ENCODE peak calls at places on chromosomes 7 and 10, in seven cellular contexts. E, V, U, T, N, F and R are unnamed samples.

GRCh38 chr7:155143381-155143780 is 73.3 kb downstream of the HTR5A start:
- DNase-seq in N (no peak), U (no peak), V (no peak), E (no peak), T (no peak), F (no peak), R (no peak)

GRCh38 chr10:37856881-37857286 is 526 bp downstream of the ZNF248 start:
- DNase-seq in N (peak), V (peak), T (no peak), F (no peak), U (no peak), E (peak), R (peak)

GRCh38 chr7:95501261-95501816 is 15.6 kb downstream of the ASB4 start:
- DNase-seq in E (no peak), V (peak), N (no peak), U (no peak), T (no peak), F (no peak), R (no peak)

GRCh38 chr7:128381161-128381821 is 19.8 kb upstream of the PRRT4 start:
- DNase-seq in V (peak), U (peak), F (no peak), E (peak), N (peak), T (no peak), R (no peak)

GRCh38 chr7:139603896-139604295 is 80.4 kb downstream of the CLEC2L start:
- DNase-seq in E (no peak), N (no peak), T (no peak), U (no peak), F (no peak), V (no peak), R (no peak)

GRCh38 chr10:98396096-98397053 is 18.6 kb downstream of the PYROXD2 start:
- DNase-seq in U (no peak), F (no peak), T (no peak), V (no peak), E (no peak), N (no peak), R (no peak)

GRCh38 chr10:128095753-128096469 is 30.3 kb downstream of the MKI67 start:
- DNase-seq in V (peak), T (no peak), U (no peak), E (no peak), N (no peak), F (no peak), R (no peak)

GRCh38 chr10:44974082-44974627 is 4.5 kb downstream of the DEPP1 start:
- DNase-seq in T (no peak), V (no peak), F (no peak), N (peak), E (no peak), U (no peak), R (peak)

GRCh38 chr7:103805376-103805775 is 184.1 kb downstream of the RELN start:
- DNase-seq in N (no peak), E (no peak), V (no peak), T (no peak), F (no peak), U (no peak), R (no peak)

GRCh38 chr7:8325067-8325466 is 63.1 kb upstream of the ICA1 start:
- DNase-seq in V (no peak), U (no peak), E (no peak), N (no peak), T (no peak), F (no peak), R (no peak)

GRCh38 chr7:141053626-141054025 is 20.2 kb upstream of the TMEM178B start:
- DNase-seq in V (no peak), E (no peak), U (no peak), N (peak), T (no peak), F (no peak), R (no peak)

GRCh38 chr7:55365103-55365679 is at the start of gene LANCL2:
- DNase-seq in T (no peak), N (peak), F (peak), U (peak), V (no peak), E (peak), R (no peak)

GRCh38 chr7:79258826-79259225 is 194.6 kb downstream of the MAGI2 start:
- DNase-seq in V (no peak), U (no peak), T (no peak), N (no peak), E (no peak), F (no peak), R (no peak)

GRCh38 chr7:64947252-64948000 is 43.4 kb downstream of the ZNF117 start:
- DNase-seq in U (peak), E (no peak), F (no peak), T (no peak), N (no peak), V (no peak), R (no peak)

GRCh38 chr10:62692085-62692484 is 112.4 kb upstream of the ADO start:
- DNase-seq in F (no peak), N (no peak), T (no peak), E (no peak), U (no peak), V (no peak), R (no peak)

GRCh38 chr10:125721035-125721434 is 1.5 kb downstream of the EDRF1 start:
- DNase-seq in N (no peak), T (no peak), V (no peak), F (no peak), U (no peak), E (no peak), R (no peak)

GRCh38 chr10:116704926-116705325 is 37.4 kb downstream of the HSPA12A start:
- DNase-seq in F (no peak), V (no peak), U (no peak), T (no peak), N (no peak), E (no peak), R (no peak)

GRCh38 chr10:62527019-62527827 is 153.1 kb downstream of the ZNF365 start:
- DNase-seq in T (no peak), U (no peak), V (peak), E (no peak), N (no peak), F (no peak), R (no peak)

GRCh38 chr7:80134536-80135305 is at the start of gene GNAI1:
- DNase-seq in E (peak), F (peak), T (peak), U (peak), V (no peak), N (peak), R (peak)

GRCh38 chr7:50812847-50813475 is 30.3 kb upstream of the GRB10 start:
- DNase-seq in U (peak), E (peak), N (peak), T (peak), F (peak), V (no peak), R (peak)

GRCh38 chr7:149216402-149216801 is 21.1 kb downstream of the ZNF282 start:
- DNase-seq in U (no peak), N (no peak), F (no peak), E (no peak), V (no peak), T (no peak), R (no peak)

GRCh38 chr10:110737886-110738634 is 93.9 kb downstream of the RBM20 start:
- DNase-seq in T (no peak), E (no peak), N (no peak), F (no peak), V (no peak), U (no peak), R (no peak)

GRCh38 chr7:6232534-6232933 is 39.9 kb downstream of the CYTH3 start:
- DNase-seq in T (peak), N (peak), E (peak), F (no peak), V (no peak), U (peak), R (peak)

GRCh38 chr7:75989084-75989725 is 5.2 kb downstream of the TMEM120A start:
- DNase-seq in U (peak), V (no peak), N (peak), E (peak), F (no peak), T (peak), R (no peak)

GRCh38 chr7:136566491-136566890 is 302.0 kb upstream of the CHRM2 start:
- DNase-seq in F (no peak), T (no peak), E (no peak), V (peak), N (no peak), U (no peak), R (no peak)

DNA sequence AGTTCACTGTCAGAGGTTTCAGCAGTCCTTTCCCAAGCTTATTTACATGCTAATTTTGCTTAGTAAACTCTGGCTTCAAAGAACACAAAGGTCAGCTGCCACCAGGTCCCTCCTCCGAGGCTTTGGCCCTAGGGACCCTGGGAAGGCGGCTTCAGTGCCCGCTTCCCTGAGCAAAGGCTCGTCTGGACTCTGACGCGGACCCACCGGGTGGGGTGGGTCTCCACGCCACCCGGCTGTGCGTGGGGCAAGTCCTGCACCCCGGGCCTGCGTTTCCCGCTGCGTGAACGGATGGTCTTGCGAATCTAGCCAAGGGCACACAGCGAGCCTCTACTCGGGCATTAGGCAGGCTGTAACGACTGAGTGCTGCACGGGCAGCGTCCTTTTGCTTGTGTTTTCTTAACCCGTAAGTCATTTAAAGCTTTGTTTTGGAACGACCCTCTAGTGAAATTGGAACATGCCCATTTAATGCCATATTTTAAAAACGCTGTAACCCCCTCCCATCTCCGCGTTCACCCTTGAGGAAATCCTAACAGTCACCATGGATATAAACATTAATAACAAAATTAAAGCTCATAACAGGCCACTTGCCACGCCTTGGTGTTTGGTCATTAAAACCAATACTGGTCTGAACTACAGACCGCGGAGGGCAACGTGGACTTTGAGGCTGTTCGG is 830 bp downstream of the BNIP3 start:
- DNase-seq in V (no peak), N (peak), U (no peak), F (no peak), T (no peak), E (no peak), R (no peak)
- TF ChIP-seq CTCF in V (no peak), N (no peak), U (no peak), F (no peak), T (no peak), E (no peak), R (no peak)

GRCh38 chr7:106063039-106063438 is 49.1 kb downstream of the SYPL1 start:
- DNase-seq in V (no peak), U (no peak), N (no peak), E (peak), F (no peak), T (no peak), R (peak)

GRCh38 chr7:106064329-106064728 is 47.8 kb downstream of the SYPL1 start:
- DNase-seq in F (no peak), T (no peak), U (no peak), N (no peak), E (peak), V (no peak), R (peak)

GRCh38 chr7:106065560-106066500 is 46.3 kb downstream of the SYPL1 start:
- DNase-seq in V (no peak), N (no peak), U (no peak), F (no peak), E (peak), T (no peak), R (peak)

GRCh38 chr7:106063692-106064091 is 48.4 kb downstream of the SYPL1 start:
- DNase-seq in T (no peak), N (no peak), E (peak), F (no peak), V (no peak), U (no peak), R (no peak)

DNA sequence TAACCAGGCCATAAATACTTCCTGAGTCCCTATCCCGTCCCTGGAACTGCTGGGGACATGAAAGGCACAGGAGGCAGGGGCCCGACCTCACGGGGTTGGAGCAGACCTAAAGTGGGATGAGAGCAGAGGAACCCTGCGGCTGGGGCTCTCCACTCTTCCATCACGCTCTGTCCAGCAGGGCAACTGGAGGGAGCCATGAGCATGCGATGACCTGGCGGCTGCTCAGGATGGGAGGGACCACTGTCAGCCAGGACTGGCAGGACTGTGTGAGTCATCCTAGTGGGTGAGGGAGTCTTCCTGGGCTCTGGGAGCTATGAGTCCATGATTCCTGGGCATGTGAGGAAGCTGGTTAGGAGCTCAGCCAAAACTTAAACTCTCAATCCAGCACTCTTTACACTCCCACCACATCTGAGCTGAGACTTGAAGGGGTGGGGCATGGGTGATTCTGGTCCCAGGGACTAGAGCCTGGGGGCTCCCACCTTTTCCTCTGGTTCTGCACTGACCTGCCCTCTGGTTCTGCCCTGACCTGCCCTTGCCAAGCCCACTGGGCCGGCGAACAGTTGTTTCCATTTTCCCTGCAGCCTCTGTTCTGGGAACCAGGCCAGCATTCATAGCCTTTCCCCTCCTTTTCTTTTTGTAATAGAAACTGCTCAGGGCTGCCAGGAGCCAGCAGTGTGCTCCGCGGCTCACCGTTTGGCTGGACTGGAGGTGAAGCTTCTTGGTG is 47.1 kb downstream of the SYPL1 start:
- DNase-seq in U (peak), F (peak), T (peak), N (peak), E (peak), V (no peak), R (peak)
- TF ChIP-seq CTCF in U (no peak), F (no peak), T (no peak), N (no peak), E (no peak), V (no peak), R (no peak)

GRCh38 chr10:119538632-119539358 is 3.7 kb downstream of the RGS10 start:
- DNase-seq in U (no peak), F (no peak), N (peak), E (no peak), V (peak), T (no peak), R (peak)
- TF ChIP-seq CTCF in U (no peak), F (no peak), N (no peak), E (no peak), V (peak), T (no peak), R (no peak)

GRCh38 chr10:96718304-96718990 is 1.9 kb downstream of the PIK3AP1 start:
- DNase-seq in E (no peak), N (no peak), V (peak), F (no peak), U (no peak), T (no peak), R (peak)

GRCh38 chr10:96719850-96720421 is 378 bp downstream of the PIK3AP1 start:
- DNase-seq in E (peak), F (peak), T (peak), V (no peak), N (peak), U (peak), R (peak)

GRCh38 chr10:96721207-96721572 is 876 bp upstream of the PIK3AP1 start:
- DNase-seq in F (no peak), V (no peak), E (no peak), T (no peak), U (no peak), N (no peak), R (no peak)

GRCh38 chr10:96720422-96721206 is at the start of gene PIK3AP1:
- DNase-seq in E (peak), V (peak), U (peak), N (peak), T (peak), F (peak), R (peak)

GRCh38 chr10:96719205-96719604 is 1.1 kb downstream of the PIK3AP1 start:
- DNase-seq in E (no peak), F (no peak), U (no peak), T (no peak), N (no peak), V (no peak), R (no peak)
- TF ChIP-seq CTCF in E (no peak), F (no peak), U (no peak), T (no peak), N (no peak), V (no peak), R (no peak)

GRCh38 chr7:44196450-44196872 is 4.3 kb upstream of the YKT6 start:
- DNase-seq in F (peak), V (peak), U (no peak), T (no peak), E (peak), N (peak), R (no peak)
- TF ChIP-seq CTCF in F (peak), V (peak), U (peak), T (peak), E (peak), N (peak), R (peak)

GRCh38 chr7:37206192-37206591 is 242.5 kb downstream of the ELMO1 start:
- DNase-seq in T (no peak), F (no peak), V (no peak), N (no peak), U (no peak), E (no peak), R (no peak)

GRCh38 chr7:37205451-37205850 is 243.2 kb downstream of the ELMO1 start:
- DNase-seq in V (no peak), T (no peak), U (no peak), N (no peak), E (no peak), F (no peak), R (no peak)

GRCh38 chr7:37211097-37211496 is 237.6 kb downstream of the ELMO1 start:
- DNase-seq in E (peak), V (no peak), T (no peak), F (no peak), N (no peak), U (no peak), R (no peak)

GRCh38 chr7:37212051-37212450 is 236.6 kb downstream of the ELMO1 start:
- DNase-seq in E (no peak), T (no peak), F (no peak), U (no peak), V (no peak), N (no peak), R (no peak)

DNA sequence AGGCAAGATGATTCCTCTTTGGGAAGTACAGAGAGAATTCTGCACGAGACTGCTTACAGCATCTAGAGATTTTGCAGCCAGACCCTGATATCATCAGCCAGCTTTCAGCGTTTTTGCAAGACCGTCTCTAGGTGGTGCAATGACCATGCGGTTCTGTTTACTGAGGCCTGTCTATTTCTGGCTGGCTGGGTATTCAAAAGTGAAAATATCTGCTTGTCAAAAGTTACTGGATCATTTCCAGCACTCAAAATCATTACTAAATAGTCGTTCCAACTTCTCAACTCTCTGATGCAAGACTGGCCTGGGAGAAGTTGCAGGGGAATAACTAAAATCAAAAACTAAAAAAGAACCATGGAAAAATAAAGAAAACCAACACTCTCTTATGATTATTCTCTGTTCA is 240.1 kb downstream of the ELMO1 start:
- DNase-seq in F (peak), E (peak), V (peak), N (no peak), T (no peak), U (no peak), R (no peak)
- TF ChIP-seq CTCF in F (peak), E (no peak), V (peak), N (peak), T (peak), U (peak), R (no peak)

GRCh38 chr10:117860823-117861222 is 185.9 kb downstream of the RAB11FIP2 start:
- DNase-seq in T (no peak), N (no peak), F (peak), V (no peak), E (no peak), U (no peak), R (no peak)
- TF ChIP-seq CTCF in T (no peak), N (peak), F (peak), V (peak), E (no peak), U (no peak), R (no peak)

GRCh38 chr10:52952391-52953079 is 180.0 kb upstream of the MBL2 start:
- DNase-seq in U (no peak), F (no peak), N (no peak), V (no peak), E (no peak), T (no peak), R (no peak)

GRCh38 chr10:52949899-52950298 is 177.3 kb upstream of the MBL2 start:
- DNase-seq in E (no peak), U (no peak), V (no peak), F (no peak), N (no peak), T (no peak), R (no peak)

GRCh38 chr10:52954407-52954806 is 181.8 kb upstream of the MBL2 start:
- DNase-seq in V (no peak), T (no peak), U (no peak), E (no peak), N (no peak), F (no peak), R (no peak)

GRCh38 chr10:52950578-52950977 is 178.0 kb upstream of the MBL2 start:
- DNase-seq in F (no peak), E (no peak), N (no peak), V (no peak), U (no peak), T (no peak), R (no peak)

DNA sequence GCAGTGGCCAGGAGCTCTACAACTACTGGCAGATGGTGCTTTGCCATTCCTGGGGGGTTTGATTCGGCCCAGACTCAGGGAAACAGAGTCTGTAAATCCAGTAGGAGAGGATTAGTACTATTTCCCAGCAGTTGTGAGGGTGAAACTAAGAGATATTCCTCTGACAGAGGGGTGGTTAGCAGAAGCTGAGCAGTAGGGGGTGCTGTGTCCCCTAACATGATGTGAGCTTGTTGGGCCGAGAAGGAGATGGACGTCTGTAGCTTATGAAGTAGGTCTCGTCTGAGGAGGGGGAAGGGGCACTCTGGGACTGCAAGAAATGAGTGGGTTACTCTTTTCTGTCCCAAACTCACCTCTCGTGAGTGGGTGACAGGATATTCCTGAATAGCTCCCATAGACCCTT is 179.2 kb upstream of the MBL2 start:
- DNase-seq in N (no peak), V (no peak), U (no peak), E (peak), T (no peak), F (no peak), R (peak)
- TF ChIP-seq CTCF in N (no peak), V (peak), U (peak), E (peak), T (no peak), F (no peak), R (peak)